ENCODE peak calls at places on chromosomes 5 and 9, in ten cellular contexts. F is NCI-H460; K is NCI-H1105 treated with DMSO at 0.1 percent for 48 hours; C is NCI-H2081; W is astrocyte of the cerebellum; I is fibroblast of pulmonary artery; E is psoas muscle; D is heart left ventricle; Q is sciatic nerve; L is effector memory CD4-positive, alpha-beta T cell. O is an unnamed sample.

GRCh38 chr9:105681724-105682123 is 12.6 kb upstream of the TMEM38B start:
- DNase-seq in F (no peak), K (no peak), C (no peak), W (no peak), I (peak), E (no peak), D (no peak), Q (no peak), L (no peak), O (no peak)

GRCh38 chr5:168070761-168071160 is 220.7 kb upstream of the WWC1 start:
- DNase-seq in F (no peak), K (no peak), C (no peak), W (no peak), I (no peak), E (no peak), D (no peak), Q (no peak), L (no peak), O (no peak)

GRCh38 chr5:133967124-133967523 is 1.3 kb downstream of the C5orf15 start:
- DNase-seq in F (no peak), K (no peak), C (no peak), W (no peak), I (peak), E (no peak), D (no peak), Q (no peak), L (no peak), O (no peak)

GRCh38 chr9:76987594-76988200 is 31.8 kb upstream of the FOXB2 start:
- DNase-seq in F (peak), K (peak), C (peak), W (no peak), I (peak), E (no peak), D (no peak), Q (no peak), L (no peak), O (no peak)

GRCh38 chr5:40165789-40166728 is 513.7 kb upstream of the PTGER4 start:
- DNase-seq in F (peak), K (no peak), C (no peak), W (no peak), I (peak), E (no peak), D (no peak), Q (no peak), L (no peak), O (no peak)

GRCh38 chr5:140240987-140241706 is 61.8 kb downstream of the PFDN1 start:
- DNase-seq in F (peak), K (peak), C (peak), W (peak), I (peak), E (peak), D (peak), Q (peak), L (no peak), O (peak)

GRCh38 chr5:173078878-173079277 is 22.7 kb downstream of the CREBRF start:
- DNase-seq in F (no peak), K (no peak), C (no peak), W (no peak), I (no peak), E (no peak), D (no peak), Q (no peak), L (no peak), O (no peak)

GRCh38 chr9:92151691-92152393 is 36.6 kb upstream of the SPTLC1 start:
- DNase-seq in F (no peak), K (peak), C (peak), W (peak), I (peak), E (no peak), D (no peak), Q (no peak), L (no peak), O (peak)

GRCh38 chr5:133824661-133825254 is 143.7 kb downstream of the C5orf15 start:
- DNase-seq in F (no peak), K (no peak), C (no peak), W (no peak), I (no peak), E (no peak), D (no peak), Q (peak), L (no peak), O (peak)

GRCh38 chr5:107047048-107047447 is 623.7 kb downstream of the EFNA5 start:
- DNase-seq in F (no peak), K (no peak), C (no peak), W (no peak), I (no peak), E (no peak), D (no peak), Q (no peak), L (no peak), O (no peak)

GRCh38 chr5:157253547-157253946 is 12.4 kb upstream of the CYFIP2 start:
- DNase-seq in F (peak), K (peak), C (peak), W (peak), I (peak), E (no peak), D (no peak), Q (peak), L (no peak), O (peak)

GRCh38 chr9:100485196-100485595 is 12.2 kb downstream of the TMEFF1 start:
- DNase-seq in F (no peak), K (no peak), C (no peak), W (no peak), I (peak), E (no peak), D (no peak), Q (no peak), L (no peak), O (no peak)

GRCh38 chr5:150516011-150516410 is 8.1 kb downstream of the NDST1 start:
- DNase-seq in F (peak), K (no peak), C (no peak), W (no peak), I (peak), E (no peak), D (peak), Q (no peak), L (no peak), O (peak)

GRCh38 chr5:86968311-86968753 is 299.4 kb upstream of the RASA1 start:
- DNase-seq in F (peak), K (peak), C (peak), W (peak), I (peak), E (peak), D (peak), Q (peak), L (no peak), O (peak)

GRCh38 chr5:94360382-94360781 is 258.0 kb downstream of the KIAA0825 start:
- DNase-seq in F (no peak), K (no peak), C (no peak), W (no peak), I (no peak), E (no peak), D (no peak), Q (no peak), L (no peak), O (no peak)

GRCh38 chr5:97907611-97908400 is 724.8 kb upstream of the RIOK2 start:
- DNase-seq in F (no peak), K (no peak), C (no peak), W (no peak), I (no peak), E (no peak), D (no peak), Q (no peak), L (no peak), O (no peak)

GRCh38 chr5:132000677-132001453 is 10.6 kb downstream of the ACSL6 start:
- DNase-seq in F (no peak), K (no peak), C (no peak), W (no peak), I (no peak), E (no peak), D (no peak), Q (no peak), L (peak), O (no peak)

GRCh38 chr5:150672237-150672883 is 11.3 kb downstream of the MYOZ3 start:
- DNase-seq in F (no peak), K (no peak), C (no peak), W (no peak), I (no peak), E (peak), D (peak), Q (peak), L (no peak), O (peak)

GRCh38 chr5:129459485-129460120 is 495 bp upstream of the ADAMTS19 start:
- DNase-seq in F (no peak), K (no peak), C (no peak), W (no peak), I (peak), E (peak), D (peak), Q (no peak), L (no peak), O (no peak)

GRCh38 chr5:113678924-113679575 is 165.6 kb downstream of the YTHDC2 start:
- DNase-seq in F (peak), K (peak), C (peak), W (peak), I (peak), E (no peak), D (no peak), Q (no peak), L (no peak), O (peak)

GRCh38 chr9:126693428-126693931 is 79.8 kb downstream of the LMX1B start:
- DNase-seq in F (no peak), K (no peak), C (no peak), W (no peak), I (no peak), E (no peak), D (no peak), Q (no peak), L (no peak), O (no peak)

GRCh38 chr5:93582677-93583524 is at the start of gene NR2F1:
- DNase-seq in F (peak), K (peak), C (peak), W (peak), I (peak), E (peak), D (no peak), Q (peak), L (no peak), O (no peak)

GRCh38 chr9:2771101-2771500 is 53.8 kb downstream of the KCNV2 start:
- DNase-seq in F (no peak), K (no peak), C (no peak), W (no peak), I (no peak), E (no peak), D (no peak), Q (no peak), L (no peak), O (no peak)

GRCh38 chr5:42483472-42484154 is 60.4 kb downstream of the GHR start:
- DNase-seq in F (no peak), K (no peak), C (no peak), W (no peak), I (peak), E (no peak), D (no peak), Q (no peak), L (no peak), O (peak)

GRCh38 chr9:137457406-137458193 is 1.5 kb downstream of the NSMF start:
- DNase-seq in F (no peak), K (no peak), C (peak), W (no peak), I (no peak), E (peak), D (no peak), Q (peak), L (no peak), O (no peak)

GRCh38 chr5:142100307-142100706 is 8.3 kb upstream of the NDFIP1 start:
- DNase-seq in F (no peak), K (no peak), C (no peak), W (no peak), I (no peak), E (no peak), D (no peak), Q (no peak), L (no peak), O (no peak)

GRCh38 chr5:51034501-51034900 is 348.7 kb upstream of the ISL1 start:
- DNase-seq in F (no peak), K (no peak), C (peak), W (no peak), I (no peak), E (no peak), D (no peak), Q (no peak), L (no peak), O (no peak)